ENCODE peak calls at places on chromosome 4, in five cellular contexts. U, J, Y, P and R are unnamed samples.

GRCh38 chr4:47031011-47031678 is at the start of gene GABRB1:
- DNase-seq in U (peak), J (peak), Y (peak), P (peak), R (peak)

GRCh38 chr4:70623301-70623700 is 5.2 kb upstream of the ENAM start:
- DNase-seq in U (no peak), J (no peak), Y (no peak), P (no peak), R (no peak)

GRCh38 chr4:162497564-162498167 is 333.9 kb upstream of the FSTL5 start:
- DNase-seq in U (no peak), J (no peak), Y (peak), P (no peak), R (no peak)

GRCh38 chr4:34091451-34091850 is 2152.9 kb downstream of the ARAP2 start:
- DNase-seq in U (no peak), J (no peak), Y (no peak), P (no peak), R (no peak)

GRCh38 chr4:114599231-114600065 is 841 bp downstream of the UGT8 start:
- DNase-seq in U (no peak), J (peak), Y (no peak), P (peak), R (no peak)

GRCh38 chr4:27779827-27780226 is 919.2 kb downstream of the STIM2 start:
- DNase-seq in U (no peak), J (no peak), Y (no peak), P (no peak), R (no peak)

GRCh38 chr4:1592179-1593037 is 91.7 kb downstream of the FAM53A start:
- DNase-seq in U (peak), J (no peak), Y (no peak), P (peak), R (no peak)

GRCh38 chr4:5045099-5045498 is 6.2 kb upstream of the STK32B start:
- DNase-seq in U (no peak), J (no peak), Y (peak), P (no peak), R (no peak)

GRCh38 chr4:114249561-114250356 is 270.3 kb upstream of the ARSJ start:
- DNase-seq in U (no peak), J (no peak), Y (no peak), P (no peak), R (no peak)

GRCh38 chr4:44446801-44447562 is 1.6 kb downstream of the KCTD8 start:
- DNase-seq in U (peak), J (no peak), Y (no peak), P (no peak), R (peak)